ENCODE peak calls at places on chromosomes 7 and 10, in six cellular contexts. One of them, this sample, is unnamed.

GRCh38 chr7:106610996-106611886 is 49.7 kb downstream of the CCDC71L start:
- DNase-seq in H1: no peak
- DNase-seq in IMR-90: peak; percentile 33
- DNase-seq in neuronal stem cell: no peak
- DNase-seq in H9: no peak
- DNase-seq in mesendoderm: no peak
- DNase-seq in this sample: no peak

GRCh38 chr10:13831711-13832110 is 244.9 kb downstream of the PRPF18 start:
- DNase-seq in H1: no peak
- DNase-seq in IMR-90: no peak
- DNase-seq in neuronal stem cell: no peak
- DNase-seq in H9: no peak
- DNase-seq in mesendoderm: peak; percentile 57
- DNase-seq in this sample: peak; percentile 49

GRCh38 chr7:137488038-137488437 is 144.5 kb upstream of the PTN start:
- DNase-seq in H1: no peak
- DNase-seq in IMR-90: peak; percentile 45
- DNase-seq in neuronal stem cell: no peak
- DNase-seq in H9: no peak
- DNase-seq in mesendoderm: no peak
- DNase-seq in this sample: peak; percentile 15

GRCh38 chr7:104800307-104800706 is 213.7 kb upstream of the KMT2E start:
- DNase-seq in H1: no peak
- DNase-seq in IMR-90: no peak
- DNase-seq in neuronal stem cell: no peak
- DNase-seq in H9: no peak
- DNase-seq in mesendoderm: no peak
- DNase-seq in this sample: no peak

GRCh38 chr10:72086466-72087391 is 1.6 kb downstream of the SPOCK2 start:
- DNase-seq in H1: peak; percentile 29
- DNase-seq in IMR-90: peak; percentile 19
- DNase-seq in neuronal stem cell: peak; percentile 24
- DNase-seq in H9: peak; percentile 81
- DNase-seq in mesendoderm: peak; percentile 60
- DNase-seq in this sample: no peak

GRCh38 chr10:3395487-3395886 is 222.9 kb upstream of the PITRM1 start:
- DNase-seq in H1: no peak
- DNase-seq in IMR-90: no peak
- DNase-seq in neuronal stem cell: no peak
- DNase-seq in H9: no peak
- DNase-seq in mesendoderm: no peak
- DNase-seq in this sample: no peak

GRCh38 chr10:71268247-71268691 is 50.8 kb upstream of the SLC29A3 start:
- DNase-seq in H1: no peak
- DNase-seq in IMR-90: peak; percentile 63
- DNase-seq in neuronal stem cell: no peak
- DNase-seq in H9: peak; percentile 68
- DNase-seq in mesendoderm: peak; percentile 82
- DNase-seq in this sample: peak; percentile 64

GRCh38 chr7:16813232-16813616 is 8.4 kb upstream of the AGR2 start:
- DNase-seq in H1: no peak
- DNase-seq in IMR-90: no peak
- DNase-seq in neuronal stem cell: no peak
- DNase-seq in H9: no peak
- DNase-seq in mesendoderm: no peak
- DNase-seq in this sample: no peak

GRCh38 chr10:28367865-28368541 is 65.1 kb upstream of the MPP7 start:
- DNase-seq in H1: no peak
- DNase-seq in IMR-90: no peak
- DNase-seq in neuronal stem cell: no peak
- DNase-seq in H9: no peak
- DNase-seq in mesendoderm: no peak
- DNase-seq in this sample: no peak

GRCh38 chr7:2004841-2005351 is 227.8 kb downstream of the MAD1L1 start:
- DNase-seq in H1: no peak
- DNase-seq in IMR-90: no peak
- DNase-seq in neuronal stem cell: no peak
- DNase-seq in H9: peak; percentile 22
- DNase-seq in mesendoderm: no peak
- DNase-seq in this sample: no peak

GRCh38 chr10:117126034-117126433 is 12.0 kb downstream of the VAX1 start:
- DNase-seq in H1: no peak
- DNase-seq in IMR-90: no peak
- DNase-seq in neuronal stem cell: no peak
- DNase-seq in H9: no peak
- DNase-seq in mesendoderm: no peak
- DNase-seq in this sample: no peak

GRCh38 chr7:80681272-80681885 is 42.9 kb downstream of the CD36 start:
- DNase-seq in H1: no peak
- DNase-seq in IMR-90: peak; percentile 35
- DNase-seq in neuronal stem cell: peak; percentile 2
- DNase-seq in H9: no peak
- DNase-seq in mesendoderm: peak; percentile 7
- DNase-seq in this sample: peak; percentile 56

GRCh38 chr7:3073763-3074460 is 30.2 kb upstream of the CARD11 start:
- DNase-seq in H1: no peak
- DNase-seq in IMR-90: no peak
- DNase-seq in neuronal stem cell: no peak
- DNase-seq in H9: no peak
- DNase-seq in mesendoderm: no peak
- DNase-seq in this sample: no peak

GRCh38 chr7:105014725-105015630 is 973 bp downstream of the KMT2E start:
- DNase-seq in H1: no peak
- DNase-seq in IMR-90: peak; percentile 34
- DNase-seq in neuronal stem cell: peak; percentile 51
- DNase-seq in H9: peak; percentile 48
- DNase-seq in mesendoderm: peak; percentile 64
- DNase-seq in this sample: peak; percentile 67

GRCh38 chr7:106092204-106092603 is 19.9 kb downstream of the SYPL1 start:
- DNase-seq in H1: no peak
- DNase-seq in IMR-90: no peak
- DNase-seq in neuronal stem cell: no peak
- DNase-seq in H9: no peak
- DNase-seq in mesendoderm: no peak
- DNase-seq in this sample: no peak

GRCh38 chr10:36182059-36182654 is 540.1 kb upstream of the FZD8 start:
- DNase-seq in H1: no peak
- DNase-seq in IMR-90: no peak
- DNase-seq in neuronal stem cell: no peak
- DNase-seq in H9: no peak
- DNase-seq in mesendoderm: no peak
- DNase-seq in this sample: no peak

GRCh38 chr10:79084012-79084971 is 15.5 kb downstream of the ZMIZ1 start:
- DNase-seq in H1: no peak
- DNase-seq in IMR-90: peak; percentile 83
- DNase-seq in neuronal stem cell: no peak
- DNase-seq in H9: no peak
- DNase-seq in mesendoderm: peak; percentile 92
- DNase-seq in this sample: peak; percentile 93

GRCh38 chr10:121662945-121663917 is 65.0 kb upstream of the FGFR2 start:
- DNase-seq in H1: peak; percentile 36
- DNase-seq in IMR-90: no peak
- DNase-seq in neuronal stem cell: peak; percentile 32
- DNase-seq in H9: peak; percentile 80
- DNase-seq in mesendoderm: peak; percentile 71
- DNase-seq in this sample: no peak
- H3K27ac ChIP-seq in H1: no peak overlapping the region
- H3K27ac ChIP-seq in IMR-90: no peak overlapping the region
- H3K27ac ChIP-seq in neuronal stem cell: no peak overlapping the region
- H3K27ac ChIP-seq in H9: no peak overlapping the region
- H3K27ac ChIP-seq in mesendoderm: no peak overlapping the region
- H3K27ac ChIP-seq in this sample: no peak overlapping the region

DNA sequence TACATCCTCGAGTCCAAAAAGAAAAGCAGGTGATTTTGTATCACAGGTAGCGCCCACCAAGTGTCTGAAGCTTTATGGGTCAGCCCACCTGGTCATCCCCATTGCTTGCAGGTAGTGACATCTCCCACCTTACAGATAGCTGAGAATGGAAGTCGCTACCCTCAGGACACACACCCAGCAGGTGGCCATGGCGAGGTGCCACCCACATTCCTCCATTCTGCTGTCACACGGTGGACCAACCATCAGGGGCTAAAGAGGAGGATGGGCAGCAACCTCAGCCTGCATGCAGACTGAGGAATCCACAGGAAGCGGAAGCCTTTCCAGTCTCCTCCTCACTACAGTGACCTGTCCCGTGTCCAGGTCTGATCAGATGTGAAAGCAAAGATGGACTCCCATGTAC is 162.8 kb downstream of the PAXIP1 start:
- DNase-seq in H1: no peak
- DNase-seq in IMR-90: no peak
- DNase-seq in neuronal stem cell: no peak
- DNase-seq in H9: no peak
- DNase-seq in mesendoderm: peak; percentile 67
- DNase-seq in this sample: no peak
- H2BK15ac ChIP-seq in H1: no peak overlapping the region
- H2BK15ac ChIP-seq in IMR-90: no peak overlapping the region
- H2BK15ac ChIP-seq in neuronal stem cell: no peak overlapping the region
- H2BK15ac ChIP-seq in H9: no peak overlapping the region
- H2BK15ac ChIP-seq in mesendoderm: no peak overlapping the region
- H2BK15ac ChIP-seq in this sample: no peak overlapping the region

GRCh38 chr10:123891147-123892011 is at the start of gene CPXM2:
- DNase-seq in H1: peak; percentile 34
- DNase-seq in IMR-90: no peak
- DNase-seq in neuronal stem cell: no peak
- DNase-seq in H9: peak; percentile 74
- DNase-seq in mesendoderm: peak; percentile 54
- DNase-seq in this sample: no peak

GRCh38 chr10:123890761-123891146 is 853 bp downstream of the CPXM2 start:
- DNase-seq in H1: no peak
- DNase-seq in IMR-90: no peak
- DNase-seq in neuronal stem cell: no peak
- DNase-seq in H9: no peak
- DNase-seq in mesendoderm: no peak
- DNase-seq in this sample: no peak

GRCh38 chr10:123888751-123889150 is 2.9 kb downstream of the CPXM2 start:
- DNase-seq in H1: no peak
- DNase-seq in IMR-90: no peak
- DNase-seq in neuronal stem cell: no peak
- DNase-seq in H9: no peak
- DNase-seq in mesendoderm: no peak
- DNase-seq in this sample: no peak

GRCh38 chr10:123889821-123890220 is 1.8 kb downstream of the CPXM2 start:
- DNase-seq in H1: no peak
- DNase-seq in IMR-90: no peak
- DNase-seq in neuronal stem cell: no peak
- DNase-seq in H9: no peak
- DNase-seq in mesendoderm: no peak
- DNase-seq in this sample: no peak

GRCh38 chr10:123890246-123890645 is 1.4 kb downstream of the CPXM2 start:
- DNase-seq in H1: no peak
- DNase-seq in IMR-90: no peak
- DNase-seq in neuronal stem cell: no peak
- DNase-seq in H9: no peak
- DNase-seq in mesendoderm: no peak
- DNase-seq in this sample: no peak
- H3K27ac ChIP-seq in H1: no peak overlapping the region
- H3K27ac ChIP-seq in IMR-90: no peak overlapping the region
- H3K27ac ChIP-seq in neuronal stem cell: no peak overlapping the region
- H3K27ac ChIP-seq in H9: no peak overlapping the region
- H3K27ac ChIP-seq in mesendoderm: no peak overlapping the region
- H3K27ac ChIP-seq in this sample: no peak overlapping the region

GRCh38 chr10:10133271-10133670 is 884.4 kb upstream of the CELF2 start:
- DNase-seq in H1: no peak
- DNase-seq in IMR-90: no peak
- DNase-seq in neuronal stem cell: peak; percentile 35
- DNase-seq in H9: no peak
- DNase-seq in mesendoderm: no peak
- DNase-seq in this sample: no peak

GRCh38 chr10:10141983-10142382 is 875.7 kb upstream of the CELF2 start:
- DNase-seq in H1: no peak
- DNase-seq in IMR-90: no peak
- DNase-seq in neuronal stem cell: no peak
- DNase-seq in H9: no peak
- DNase-seq in mesendoderm: no peak
- DNase-seq in this sample: no peak

DNA sequence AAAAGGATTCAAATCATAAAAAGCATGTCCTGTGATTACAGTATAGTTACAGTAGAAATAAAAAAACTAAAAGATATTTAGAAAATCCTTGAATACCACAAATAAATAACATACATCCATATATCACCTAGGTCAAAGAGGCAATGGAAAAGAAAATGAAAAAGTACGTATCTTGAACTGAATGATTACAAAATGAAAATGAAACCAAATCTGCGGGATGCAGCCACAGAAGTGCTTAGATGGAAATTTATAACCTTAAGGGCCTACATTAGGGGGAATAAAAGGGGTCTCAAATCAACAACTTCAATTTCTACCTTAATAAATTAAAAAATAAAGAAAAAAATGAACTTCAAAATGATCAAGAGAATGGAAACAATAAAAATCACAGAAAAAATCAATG is 879.0 kb upstream of the CELF2 start:
- DNase-seq in H1: no peak
- DNase-seq in IMR-90: no peak
- DNase-seq in neuronal stem cell: no peak
- DNase-seq in H9: no peak
- DNase-seq in mesendoderm: no peak
- DNase-seq in this sample: peak; percentile 19
- H2BK15ac ChIP-seq in H1: no peak overlapping the region
- H2BK15ac ChIP-seq in IMR-90: no peak overlapping the region
- H2BK15ac ChIP-seq in neuronal stem cell: no peak overlapping the region
- H2BK15ac ChIP-seq in H9: no peak overlapping the region
- H2BK15ac ChIP-seq in mesendoderm: no peak overlapping the region
- H2BK15ac ChIP-seq in this sample: no peak overlapping the region